ENCODE peak calls at places on chromosomes 1 and 21, in eight cellular contexts. V is adrenal gland, F is uterus, Z is body of pancreas, T is heart left ventricle, N is suprapubic skin, I is sigmoid colon, W is thyroid gland. B is an unnamed sample. For H3K4me1, the result is how much of the 10 kb centered on the place peaks cover.

GRCh38 chr21:33268392-33268735 is 2.2 kb downstream of the IL10RB start:
- DNase-seq in N (no peak), Z (no peak), F (no peak), W (no peak), T (no peak), V (no peak), I (no peak), B (no peak)

GRCh38 chr1:44739361-44740178 is at the start of gene KIF2C:
- DNase-seq in W (peak), I (peak), V (peak), N (peak), Z (peak), F (peak), T (peak), B (peak)

GRCh38 chr1:64598100-64598571 is 128.2 kb downstream of the CACHD1 start:
- DNase-seq in I (no peak), V (no peak), N (no peak), T (no peak), F (no peak), W (peak), Z (no peak), B (no peak)

GRCh38 chr1:170695955-170696590 is 32.1 kb downstream of the PRRX1 start:
- DNase-seq in I (no peak), N (no peak), W (no peak), V (no peak), Z (no peak), F (no peak), T (no peak), B (no peak)

GRCh38 chr1:54987830-54988705 is 7.6 kb downstream of the TMEM61 start:
- DNase-seq in F (no peak), Z (no peak), V (no peak), I (no peak), W (no peak), T (no peak), N (no peak), B (no peak)

GRCh38 chr1:243580072-243580471 is 270.0 kb downstream of the AKT3 start:
- DNase-seq in F (no peak), W (no peak), V (no peak), I (no peak), T (no peak), N (no peak), Z (no peak), B (no peak)

GRCh38 chr1:223363856-223364684 is at the start of gene SUSD4:
- DNase-seq in F (no peak), N (no peak), V (no peak), Z (peak), W (peak), I (no peak), T (no peak), B (peak)

GRCh38 chr1:224922404-224923164 is 6.9 kb upstream of the DNAH14 start:
- DNase-seq in I (no peak), T (no peak), W (no peak), Z (peak), V (peak), F (no peak), N (no peak), B (no peak)

GRCh38 chr1:240314845-240315746 is 223.4 kb downstream of the FMN2 start:
- DNase-seq in T (no peak), W (no peak), N (no peak), Z (no peak), I (no peak), F (no peak), V (no peak), B (no peak)

GRCh38 chr1:11893907-11894251 is 32.3 kb downstream of the KIAA2013 start:
- DNase-seq in W (peak), N (no peak), T (peak), F (no peak), V (peak), Z (peak), I (no peak), B (peak)

GRCh38 chr1:11887666-11888007 is 28.9 kb upstream of the NPPB start:
- DNase-seq in I (no peak), T (no peak), N (no peak), V (no peak), F (no peak), Z (no peak), W (no peak), B (no peak)

GRCh38 chr1:11888877-11889208 is 30.1 kb upstream of the NPPB start:
- DNase-seq in I (no peak), T (peak), F (no peak), Z (no peak), V (no peak), N (no peak), W (no peak), B (no peak)

GRCh38 chr1:11888206-11888876 is 29.6 kb upstream of the NPPB start:
- DNase-seq in F (no peak), N (no peak), T (no peak), Z (no peak), W (no peak), I (no peak), V (no peak), B (no peak)

GRCh38 chr1:11891433-11892186 is 32.9 kb upstream of the NPPB start:
- DNase-seq in Z (no peak), T (peak), N (no peak), F (no peak), I (no peak), V (no peak), W (no peak), B (no peak)
- TF ChIP-seq POLR2A in Z (no peak), T (no peak), N (no peak), F (no peak), I (no peak), V (no peak), W (no peak), B (no peak)

DNA sequence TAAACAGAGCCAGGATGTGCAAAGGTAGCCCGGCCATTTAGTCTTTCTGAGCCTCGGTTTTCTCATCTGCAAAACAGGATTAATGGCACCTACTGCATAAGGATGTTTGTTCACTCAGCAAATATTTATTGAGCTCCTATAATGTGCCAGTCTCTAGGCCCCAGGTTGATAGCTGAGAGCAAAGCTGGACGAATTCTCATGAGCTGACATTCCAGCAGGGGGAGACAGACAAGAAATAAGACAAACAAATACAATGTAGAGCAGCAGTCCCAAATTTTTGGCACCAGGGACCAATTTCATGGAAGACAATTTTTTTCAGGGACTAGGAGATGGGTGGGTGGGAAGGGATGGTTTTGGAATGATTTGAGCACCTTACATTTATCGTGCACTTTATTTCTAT is 74.3 kb upstream of the PAX7 start:
- DNase-seq in W (no peak), Z (peak), V (no peak), F (no peak), T (no peak), I (no peak), N (no peak), B (no peak)
- TF ChIP-seq CTCF in W (no peak), Z (peak), V (peak), F (no peak), T (no peak), I (no peak), N (no peak), B (no peak)

GRCh38 chr21:31898898-31899630 is 26.2 kb downstream of the HUNK start:
- DNase-seq in N (no peak), F (no peak), Z (no peak), V (no peak), T (no peak), W (no peak), I (no peak), B (no peak)
- H3K4me1 ChIP-seq in N (under half), F (under half), Z (half or more), V (under half), T (under half), W (under half), I (under half), B (under half)

DNA sequence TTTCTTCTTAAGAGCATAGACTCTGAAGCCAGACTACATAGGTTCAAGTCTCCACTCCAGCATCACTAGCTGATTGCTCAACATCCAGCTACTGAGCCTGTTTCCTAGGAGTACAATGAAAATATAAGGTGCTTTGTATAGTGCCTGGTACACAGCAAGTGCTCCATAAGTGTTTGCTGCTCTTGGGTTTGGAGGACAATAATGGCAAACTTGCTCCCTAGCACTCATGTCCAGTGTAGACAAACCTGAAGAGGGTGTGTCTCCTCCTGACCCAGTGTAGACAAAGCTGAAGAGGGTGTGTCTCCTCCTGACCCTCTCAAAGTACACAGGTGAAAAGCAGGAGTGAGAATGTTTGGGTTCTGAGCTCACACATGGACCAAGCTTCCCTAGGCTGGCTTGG is 10.5 kb upstream of the ECE1 start:
- DNase-seq in T (no peak), F (no peak), N (no peak), V (no peak), I (no peak), Z (no peak), W (no peak), B (no peak)
- TF ChIP-seq POLR2A in T (no peak), F (no peak), N (no peak), V (no peak), I (no peak), Z (no peak), W (no peak), B (no peak)

GRCh38 chr1:173005196-173005864 is 45.4 kb downstream of the TNFSF18 start:
- DNase-seq in F (no peak), V (no peak), Z (no peak), W (no peak), T (no peak), I (no peak), N (no peak), B (no peak)
- TF ChIP-seq CTCF in F (no peak), V (no peak), Z (no peak), W (no peak), T (no peak), I (no peak), N (no peak), B (no peak)

DNA sequence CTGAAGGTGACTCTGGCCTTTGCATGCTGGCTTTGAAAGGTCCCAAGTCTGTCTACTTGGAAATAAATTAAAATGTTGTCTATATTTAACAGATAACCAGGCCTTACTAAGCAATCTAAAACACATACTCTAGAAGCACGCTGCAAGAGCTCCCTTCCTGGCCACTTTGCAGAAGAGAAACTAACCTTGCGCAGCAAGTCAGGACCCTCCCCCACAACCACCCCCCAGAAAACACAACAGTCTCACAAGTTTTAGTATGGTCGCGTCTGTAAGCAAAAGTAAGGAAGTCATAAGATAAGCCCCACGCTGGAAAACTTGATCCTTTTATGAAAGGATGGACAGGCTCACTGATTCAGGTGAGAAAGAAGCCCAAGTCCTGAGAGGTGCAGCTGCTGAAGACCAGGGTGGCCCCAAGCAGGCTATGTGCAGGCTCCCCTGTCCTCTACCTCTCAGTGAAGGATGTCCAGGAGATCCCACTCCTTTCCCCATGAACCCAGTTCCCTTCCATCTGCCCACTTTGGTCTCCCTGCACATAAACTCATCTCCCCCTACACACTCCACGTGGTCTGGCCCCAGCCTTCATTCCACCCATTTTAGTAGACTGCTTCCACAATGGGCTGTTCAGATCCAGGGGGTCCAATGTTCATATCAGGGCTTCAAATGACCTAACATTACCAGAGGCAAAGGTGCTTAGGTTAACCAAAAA is 23.8 kb downstream of the HIVEP3 start:
- DNase-seq in Z (no peak), V (no peak), F (no peak), W (no peak), N (no peak), I (no peak), T (no peak), B (no peak)
- H3K4me1 ChIP-seq in Z (under half), V (under half), F (under half), W (under half), N (under half), I (under half), T (under half), B (under half)

GRCh38 chr1:43453442-43454269 is at the start of gene HYI:
- DNase-seq in W (peak), I (peak), V (peak), T (peak), F (peak), Z (peak), N (peak), B (peak)
- TF ChIP-seq POLR2A in W (no peak), I (peak), V (peak), T (no peak), F (no peak), Z (no peak), N (no peak), B (peak)

GRCh38 chr1:182766050-182766449 is 23.5 kb upstream of the NPL start:
- DNase-seq in T (no peak), I (no peak), F (no peak), Z (no peak), V (no peak), N (no peak), W (no peak), B (no peak)

GRCh38 chr1:182766881-182767645 is 22.5 kb upstream of the NPL start:
- DNase-seq in W (no peak), T (no peak), F (no peak), I (no peak), V (no peak), Z (no peak), N (no peak), B (no peak)

GRCh38 chr1:182770193-182770592 is 19.4 kb upstream of the NPL start:
- DNase-seq in W (no peak), N (no peak), T (no peak), F (no peak), Z (no peak), V (no peak), I (no peak), B (no peak)

GRCh38 chr1:182768973-182769372 is 20.6 kb upstream of the NPL start:
- DNase-seq in T (no peak), I (no peak), W (no peak), V (no peak), N (no peak), Z (no peak), F (no peak), B (no peak)

DNA sequence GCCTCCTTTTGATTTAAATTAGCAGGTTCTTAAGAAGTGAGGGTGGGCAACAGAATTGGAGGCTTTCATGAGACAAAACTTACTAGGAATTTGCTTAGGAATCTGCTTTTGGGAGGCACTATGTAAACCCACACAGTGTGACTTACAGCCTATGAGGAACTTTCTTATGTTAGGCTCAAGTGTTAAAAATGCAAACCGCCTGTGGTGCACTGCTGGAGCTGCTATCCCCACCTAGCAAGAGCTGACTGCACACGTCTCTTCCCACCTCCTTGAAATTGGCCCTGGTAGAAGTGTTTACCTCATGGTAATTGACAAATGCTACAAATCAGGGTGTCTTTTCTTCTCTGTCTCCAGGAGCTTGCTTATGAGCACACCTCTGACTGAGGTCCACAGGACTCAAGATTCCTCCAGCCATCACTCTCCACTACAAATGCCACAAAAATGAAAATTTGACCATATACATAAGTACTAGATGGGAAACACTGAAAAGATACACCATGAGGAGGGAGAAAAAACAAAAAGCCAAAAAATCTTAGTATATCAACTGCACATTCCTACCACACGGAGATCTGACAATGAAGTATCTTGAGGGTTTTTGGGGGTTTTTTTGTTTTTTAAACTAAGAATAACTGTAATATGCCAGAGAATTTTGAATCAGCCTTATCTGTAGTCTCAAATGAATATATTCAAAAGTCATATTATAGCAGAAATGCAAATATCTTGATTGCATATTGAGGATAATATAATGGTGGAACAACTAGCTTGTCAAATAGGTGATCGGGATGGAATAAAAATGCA is 18.2 kb upstream of the NPL start:
- DNase-seq in F (no peak), V (no peak), Z (no peak), W (no peak), T (no peak), N (no peak), I (no peak), B (no peak)
- TF ChIP-seq CTCF in F (no peak), V (no peak), Z (no peak), W (no peak), T (no peak), N (no peak), I (no peak), B (no peak)

DNA sequence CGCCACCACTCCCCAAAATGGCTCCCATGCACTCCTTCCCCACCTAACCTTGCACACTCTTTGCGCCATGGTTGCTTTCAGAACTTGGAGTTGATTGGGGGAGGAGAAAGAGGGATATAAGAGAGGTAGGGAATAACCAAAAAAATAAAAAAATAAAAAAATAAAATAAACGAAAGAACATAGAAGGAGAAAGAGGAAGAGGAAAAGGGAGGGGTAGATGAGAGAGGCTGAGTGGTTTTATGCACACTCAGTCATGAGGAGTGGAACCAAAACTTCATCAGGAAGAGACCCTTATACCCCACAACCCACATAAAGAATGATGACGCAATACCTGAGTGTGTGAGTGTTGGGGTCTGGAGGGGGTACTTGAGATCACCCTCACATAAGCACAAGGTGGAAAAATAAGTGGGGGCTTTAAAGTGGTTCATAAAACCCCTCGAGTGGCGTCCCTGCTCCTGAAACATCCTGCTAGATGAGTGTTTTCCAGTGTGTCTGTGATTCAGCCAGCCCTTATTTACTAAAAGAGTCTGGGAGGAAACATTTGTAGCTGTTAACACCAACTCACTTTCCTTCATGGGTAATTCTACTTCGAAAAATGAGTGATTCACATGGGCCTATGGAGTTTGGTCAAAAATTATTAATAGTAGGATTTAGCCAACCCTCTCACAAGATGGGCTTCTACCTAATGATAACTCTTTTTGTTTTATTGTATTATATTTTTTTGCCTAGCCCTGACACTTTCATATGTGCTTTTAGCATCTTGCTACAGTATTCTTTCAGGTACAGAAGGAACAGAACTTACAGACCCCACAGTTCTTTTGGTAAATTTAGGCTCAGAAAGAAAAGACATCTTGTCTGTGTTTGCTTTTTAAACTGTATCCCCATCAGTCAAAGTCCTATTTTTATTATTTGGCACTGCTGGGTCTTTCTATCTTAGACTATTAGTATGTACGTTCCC is 5.2 kb downstream of the SLAMF1 start:
- DNase-seq in N (no peak), T (no peak), Z (no peak), W (no peak), F (no peak), V (no peak), I (no peak), B (no peak)
- H3K4me1 ChIP-seq in N (under half), T (under half), Z (under half), W (under half), F (under half), V (under half), I (under half), B (under half)

GRCh38 chr1:207908112-207908734 is 2.7 kb downstream of the CD34 start:
- DNase-seq in W (peak), Z (peak), T (no peak), V (no peak), F (peak), I (peak), N (peak), B (no peak)
- TF ChIP-seq POLR2A in W (no peak), Z (no peak), T (no peak), V (no peak), F (no peak), I (no peak), N (no peak), B (no peak)

B was measured in prostate gland.